ENCODE peak calls at places on chromosomes 1 and 21, in eight cellular contexts. Y, K, U, E, L, Z, H and V are unnamed samples.

GRCh38 chr1:110547017-110547416 is 28.0 kb upstream of the KCNA10 start:
- DNase-seq in U (no peak), Y (no peak), E (no peak), H (no peak), Z (no peak), K (no peak), L (no peak), V (no peak)

GRCh38 chr1:248848596-248848995 is 10.3 kb downstream of the ZNF692 start:
- DNase-seq in H (no peak), E (no peak), K (no peak), Y (no peak), U (no peak), Z (no peak), L (no peak), V (no peak)

GRCh38 chr1:16915627-16915973 is 6.1 kb upstream of the CROCC start:
- DNase-seq in Z (no peak), K (peak; percentile 65), U (no peak), L (no peak), H (no peak), Y (no peak), E (no peak), V (no peak)

GRCh38 chr1:79259390-79260336 is 253.1 kb upstream of the ADGRL4 start:
- DNase-seq in Z (no peak), E (no peak), K (no peak), L (no peak), Y (no peak), U (no peak), H (peak; percentile 44), V (no peak)

GRCh38 chr1:41122851-41123518 is 101.5 kb upstream of the SLFNL1 start:
- DNase-seq in E (peak; percentile 33), U (peak; percentile 61), H (peak; percentile 68), Y (no peak), L (no peak), Z (peak; percentile 23), K (no peak), V (no peak)

GRCh38 chr1:153465728-153466625 is 5.5 kb upstream of the S100A7 start:
- DNase-seq in U (peak; percentile 32), Z (peak; percentile 76), L (peak; percentile 92), K (peak; percentile 72), H (peak; percentile 9), E (peak; percentile 47), Y (no peak), V (no peak)

GRCh38 chr1:33429332-33429731 is 1.6 kb downstream of the PHC2 start:
- DNase-seq in U (no peak), Y (no peak), E (no peak), L (no peak), K (no peak), Z (no peak), H (no peak), V (no peak)

GRCh38 chr1:7345516-7345915 is 425.6 kb upstream of the VAMP3 start:
- DNase-seq in Y (no peak), H (no peak), Z (no peak), U (no peak), E (no peak), K (no peak), L (no peak), V (no peak)

GRCh38 chr1:17046043-17046657 is 7.7 kb downstream of the SDHB start:
- DNase-seq in E (no peak), K (no peak), Z (no peak), U (peak; percentile 49), Y (no peak), H (peak; percentile 60), L (no peak), V (no peak)

GRCh38 chr1:234554478-234555311 is 55.3 kb downstream of the IRF2BP2 start:
- DNase-seq in E (no peak), K (peak; percentile 89), U (no peak), Y (no peak), L (no peak), Z (peak; percentile 56), H (no peak), V (peak; percentile 25)

GRCh38 chr1:27604579-27605299 is 795 bp upstream of the AHDC1 start:
- DNase-seq in Y (no peak), Z (no peak), E (no peak), H (no peak), L (peak; percentile 77), U (no peak), K (no peak), V (no peak)

GRCh38 chr1:240287722-240288121 is 196.0 kb downstream of the FMN2 start:
- DNase-seq in Y (no peak), U (no peak), L (no peak), Z (no peak), H (no peak), K (no peak), E (no peak), V (no peak)

GRCh38 chr1:216186816-216187215 is 236.4 kb downstream of the USH2A start:
- DNase-seq in Z (no peak), K (no peak), L (no peak), U (no peak), Y (no peak), H (no peak), E (no peak), V (no peak)

GRCh38 chr1:90402893-90403849 is 313.9 kb downstream of the BARHL2 start:
- DNase-seq in E (peak; percentile 22), H (peak; percentile 99), Y (no peak), L (no peak), Z (no peak), K (no peak), U (peak; percentile 94), V (peak; percentile 67)

GRCh38 chr1:150256193-150256548 is 1.4 kb upstream of the CA14 start:
- DNase-seq in K (no peak), E (no peak), Y (no peak), L (no peak), H (no peak), U (no peak), Z (no peak), V (no peak)

GRCh38 chr1:31855038-31855845 is 39.4 kb upstream of the SPOCD1 start:
- DNase-seq in L (no peak), H (no peak), Z (no peak), K (peak; percentile 37), Y (no peak), E (no peak), U (no peak), V (no peak)

GRCh38 chr1:30147188-30147587 is 576.2 kb downstream of the MATN1 start:
- DNase-seq in H (no peak), E (no peak), Z (no peak), L (no peak), U (no peak), Y (peak; percentile 77), K (no peak), V (no peak)
- H3K27ac ChIP-seq in H (no peak overlapping the region), E (no peak overlapping the region), Z (no peak overlapping the region), L (no peak overlapping the region), U (no peak overlapping the region), Y (no peak overlapping the region), K (no peak overlapping the region), V (no peak overlapping the region)

DNA sequence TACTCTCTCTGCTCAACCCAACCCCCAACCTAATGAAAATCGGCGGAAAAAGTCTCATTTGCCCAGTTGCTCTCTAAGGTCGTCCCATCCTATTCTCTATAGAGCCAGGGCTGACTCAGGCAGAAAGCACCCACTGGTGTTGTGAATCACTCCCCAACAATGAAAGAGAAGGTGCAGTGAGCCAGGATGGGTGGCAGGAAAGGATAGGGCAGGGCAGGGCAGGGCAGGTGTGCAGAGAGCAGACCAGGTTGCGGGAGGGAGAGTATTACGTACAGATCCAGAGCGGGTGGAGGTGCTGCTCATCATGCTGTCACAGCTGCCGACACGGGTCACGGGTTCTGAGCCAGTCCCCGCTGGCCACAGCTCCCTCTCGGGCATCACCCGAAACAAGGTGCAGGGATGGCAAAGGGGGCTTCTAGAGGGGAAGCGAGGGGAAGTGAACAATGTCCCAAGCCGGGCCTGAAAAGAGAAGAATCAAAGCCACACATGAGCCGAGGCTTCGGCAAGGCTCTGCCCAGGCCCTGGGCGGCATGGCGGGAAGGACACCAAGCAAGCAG is 5.3 kb downstream of the C1orf116 start:
- DNase-seq in K (no peak), E (peak; percentile 82), Y (no peak), L (no peak), Z (no peak), U (peak; percentile 86), H (no peak), V (peak; percentile 64)
- TF ChIP-seq POLR2A in K (no peak), E (peak; percentile 28), Y (no peak), L (no peak), Z (no peak), U (no peak), H (no peak), V (no peak)

DNA sequence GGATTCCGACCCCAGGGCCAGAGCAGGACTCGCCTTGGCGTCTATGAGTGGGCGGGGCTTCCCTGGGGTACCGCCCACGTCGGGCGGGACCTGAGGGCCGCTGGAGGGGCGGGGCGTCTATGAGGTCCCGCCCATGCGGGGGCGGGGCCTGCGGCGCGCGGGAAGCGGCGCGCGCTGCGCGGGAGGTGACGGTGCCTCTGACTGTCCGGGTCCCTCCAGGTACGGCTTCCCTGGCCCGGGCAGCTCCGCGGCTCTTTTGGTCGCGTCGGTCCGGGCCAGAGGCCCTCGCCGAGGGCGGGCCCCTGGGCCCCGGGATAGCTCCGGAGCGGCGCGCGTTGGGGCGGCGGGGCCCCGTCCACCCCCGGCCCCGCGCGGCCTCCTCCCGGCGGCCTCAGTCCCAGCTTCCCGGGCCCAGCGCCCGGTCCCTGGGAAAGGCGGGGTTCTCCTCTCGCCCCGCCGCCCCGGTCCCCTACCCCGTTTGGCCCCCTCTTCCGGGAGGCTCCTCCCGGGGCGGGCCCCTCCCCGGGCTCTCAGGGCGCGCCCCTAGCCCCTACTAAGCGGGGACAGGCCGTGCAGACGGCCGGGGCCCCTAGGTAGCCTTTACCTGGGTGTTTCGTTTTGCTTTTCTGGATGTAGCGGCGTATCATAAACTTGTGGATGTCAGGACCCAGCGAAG is at the start of gene CHAF1B:
- DNase-seq in Z (peak; percentile 99), Y (no peak), L (peak; percentile 98), U (peak; percentile 51), K (peak; percentile 85), E (peak; percentile 81), H (peak; percentile 79), V (peak; percentile 70)
- TF ChIP-seq POLR2AphosphoS5 in Z (peak; percentile 80), Y (peak; percentile 23), L (peak; percentile 86), U (peak; percentile 71), K (no peak), E (no peak), H (peak; percentile 74), V (peak; percentile 34)

GRCh38 chr1:205261946-205262668 is 34.4 kb downstream of the TMCC2 start:
- DNase-seq in K (no peak), Z (no peak), U (no peak), E (no peak), H (peak; percentile 20), Y (no peak), L (no peak), V (no peak)
- H3K27ac ChIP-seq in K (peak overlapping the region; percentile 18), Z (no peak overlapping the region), U (no peak overlapping the region), E (no peak overlapping the region), H (no peak overlapping the region), Y (no peak overlapping the region), L (no peak overlapping the region), V (no peak overlapping the region)

GRCh38 chr1:206030714-206031113 is 7.0 kb upstream of the CTSE start:
- DNase-seq in E (peak; percentile 76), U (peak; percentile 74), Y (no peak), L (peak; percentile 70), K (peak; percentile 73), Z (peak; percentile 36), H (peak; percentile 75), V (no peak)
- TF ChIP-seq POLR2A in E (no peak), U (no peak), Y (no peak), L (no peak), K (no peak), Z (no peak), H (no peak), V (no peak)